ENCODE peak calls at places on chromosomes 12 and 14, in five cellular contexts. One of them, this sample, is unnamed. For H3K27me3, the result is how much of the 10 kb centered on the place peaks cover.

GRCh38 chr12:112151766-112152541 is 26.6 kb downstream of the TRAFD1 start:
- DNase-seq in mesendoderm: no peak
- DNase-seq in cardiac muscle cell: no peak
- DNase-seq in mesenchymal stem cell: no peak
- DNase-seq in naive thymus-derived CD4-positive, alpha-beta T cell: no peak
- DNase-seq in this sample: peak

GRCh38 chr12:117202556-117202955 is 12.3 kb upstream of the FBXO21 start:
- DNase-seq in mesendoderm: no peak
- DNase-seq in cardiac muscle cell: no peak
- DNase-seq in mesenchymal stem cell: no peak
- DNase-seq in naive thymus-derived CD4-positive, alpha-beta T cell: no peak
- DNase-seq in this sample: no peak

GRCh38 chr14:99564256-99564902 is 39.6 kb downstream of the CCDC85C start:
- DNase-seq in mesendoderm: no peak
- DNase-seq in cardiac muscle cell: peak
- DNase-seq in mesenchymal stem cell: peak
- DNase-seq in naive thymus-derived CD4-positive, alpha-beta T cell: no peak
- DNase-seq in this sample: no peak

GRCh38 chr12:31928246-31929139 is 30.7 kb upstream of the RESF1 start:
- DNase-seq in mesendoderm: no peak
- DNase-seq in cardiac muscle cell: no peak
- DNase-seq in mesenchymal stem cell: no peak
- DNase-seq in naive thymus-derived CD4-positive, alpha-beta T cell: peak
- DNase-seq in this sample: no peak

GRCh38 chr14:105168496-105168978 is at the start of gene JAG2:
- DNase-seq in mesendoderm: peak
- DNase-seq in cardiac muscle cell: peak
- DNase-seq in mesenchymal stem cell: no peak
- DNase-seq in naive thymus-derived CD4-positive, alpha-beta T cell: peak
- DNase-seq in this sample: peak

GRCh38 chr12:4108803-4109345 is 164.7 kb upstream of the CCND2 start:
- DNase-seq in mesendoderm: no peak
- DNase-seq in cardiac muscle cell: no peak
- DNase-seq in mesenchymal stem cell: no peak
- DNase-seq in naive thymus-derived CD4-positive, alpha-beta T cell: no peak
- DNase-seq in this sample: no peak

GRCh38 chr14:33943081-33943480 is 7.8 kb downstream of the EGLN3 start:
- DNase-seq in mesendoderm: no peak
- DNase-seq in cardiac muscle cell: peak
- DNase-seq in mesenchymal stem cell: no peak
- DNase-seq in naive thymus-derived CD4-positive, alpha-beta T cell: no peak
- DNase-seq in this sample: no peak

GRCh38 chr14:23407516-23408306 is at the start of gene MYH6:
- DNase-seq in mesendoderm: no peak
- DNase-seq in cardiac muscle cell: no peak
- DNase-seq in mesenchymal stem cell: no peak
- DNase-seq in naive thymus-derived CD4-positive, alpha-beta T cell: no peak
- DNase-seq in this sample: peak

GRCh38 chr12:123951467-123951866 is 21.2 kb downstream of the CCDC92 start:
- DNase-seq in mesendoderm: no peak
- DNase-seq in cardiac muscle cell: no peak
- DNase-seq in mesenchymal stem cell: no peak
- DNase-seq in naive thymus-derived CD4-positive, alpha-beta T cell: no peak
- DNase-seq in this sample: no peak

GRCh38 chr12:124544983-124545382 is 22.4 kb downstream of the NCOR2 start:
- DNase-seq in mesendoderm: no peak
- DNase-seq in cardiac muscle cell: no peak
- DNase-seq in mesenchymal stem cell: no peak
- DNase-seq in naive thymus-derived CD4-positive, alpha-beta T cell: no peak
- DNase-seq in this sample: no peak

GRCh38 chr14:75067212-75067611 is 2.2 kb upstream of the ZC2HC1C start:
- DNase-seq in mesendoderm: no peak
- DNase-seq in cardiac muscle cell: no peak
- DNase-seq in mesenchymal stem cell: no peak
- DNase-seq in naive thymus-derived CD4-positive, alpha-beta T cell: no peak
- DNase-seq in this sample: no peak

GRCh38 chr14:75070383-75070782 is 942 bp downstream of the ZC2HC1C start:
- DNase-seq in mesendoderm: no peak
- DNase-seq in cardiac muscle cell: no peak
- DNase-seq in mesenchymal stem cell: no peak
- DNase-seq in naive thymus-derived CD4-positive, alpha-beta T cell: no peak
- DNase-seq in this sample: no peak

GRCh38 chr14:75069811-75070145 is 337 bp downstream of the ZC2HC1C start:
- DNase-seq in mesendoderm: no peak
- DNase-seq in cardiac muscle cell: peak
- DNase-seq in mesenchymal stem cell: no peak
- DNase-seq in naive thymus-derived CD4-positive, alpha-beta T cell: no peak
- DNase-seq in this sample: peak

GRCh38 chr14:75069021-75069810 is at the start of gene ZC2HC1C:
- DNase-seq in mesendoderm: peak
- DNase-seq in cardiac muscle cell: peak
- DNase-seq in mesenchymal stem cell: peak
- DNase-seq in naive thymus-derived CD4-positive, alpha-beta T cell: peak
- DNase-seq in this sample: peak

GRCh38 chr14:75068294-75069020 is 984 bp upstream of the ZC2HC1C start:
- DNase-seq in mesendoderm: peak
- DNase-seq in cardiac muscle cell: no peak
- DNase-seq in mesenchymal stem cell: no peak
- DNase-seq in naive thymus-derived CD4-positive, alpha-beta T cell: no peak
- DNase-seq in this sample: no peak
- H3K4me3 ChIP-seq in mesendoderm: peak
- H3K4me3 ChIP-seq in cardiac muscle cell: peak
- H3K4me3 ChIP-seq in mesenchymal stem cell: no peak
- H3K4me3 ChIP-seq in naive thymus-derived CD4-positive, alpha-beta T cell: peak
- H3K4me3 ChIP-seq in this sample: peak

GRCh38 chr14:96105921-96106441 is 66.8 kb downstream of the C14orf132 start:
- DNase-seq in mesendoderm: no peak
- DNase-seq in cardiac muscle cell: no peak
- DNase-seq in mesenchymal stem cell: no peak
- DNase-seq in naive thymus-derived CD4-positive, alpha-beta T cell: no peak
- DNase-seq in this sample: peak

GRCh38 chr14:96108061-96108795 is 69.1 kb downstream of the C14orf132 start:
- DNase-seq in mesendoderm: no peak
- DNase-seq in cardiac muscle cell: no peak
- DNase-seq in mesenchymal stem cell: no peak
- DNase-seq in naive thymus-derived CD4-positive, alpha-beta T cell: no peak
- DNase-seq in this sample: peak

GRCh38 chr14:96105089-96105920 is 66.1 kb downstream of the C14orf132 start:
- DNase-seq in mesendoderm: no peak
- DNase-seq in cardiac muscle cell: no peak
- DNase-seq in mesenchymal stem cell: no peak
- DNase-seq in naive thymus-derived CD4-positive, alpha-beta T cell: no peak
- DNase-seq in this sample: peak

GRCh38 chr14:96108911-96109310 is 69.7 kb downstream of the C14orf132 start:
- DNase-seq in mesendoderm: no peak
- DNase-seq in cardiac muscle cell: no peak
- DNase-seq in mesenchymal stem cell: no peak
- DNase-seq in naive thymus-derived CD4-positive, alpha-beta T cell: no peak
- DNase-seq in this sample: peak

DNA sequence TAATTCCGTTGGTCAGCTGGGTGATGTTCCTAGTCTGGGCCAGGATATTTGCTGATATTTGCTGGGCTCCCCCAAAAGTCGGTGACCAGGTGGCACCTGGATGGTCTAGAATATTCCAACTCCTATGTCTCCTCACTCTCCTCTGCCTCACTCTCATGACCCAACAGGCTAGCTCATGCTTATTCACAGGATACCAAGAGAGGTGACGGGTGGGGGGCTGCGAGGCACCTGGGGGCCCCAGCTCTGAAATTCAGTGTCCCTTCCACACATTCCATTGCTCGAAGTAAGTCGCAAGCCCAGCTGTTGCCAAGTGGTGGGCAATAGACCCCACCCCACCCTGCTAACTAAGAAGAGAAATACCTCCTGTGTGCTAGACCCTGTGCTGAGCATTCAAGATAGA is 67.7 kb downstream of the C14orf132 start:
- DNase-seq in mesendoderm: no peak
- DNase-seq in cardiac muscle cell: no peak
- DNase-seq in mesenchymal stem cell: no peak
- DNase-seq in naive thymus-derived CD4-positive, alpha-beta T cell: no peak
- DNase-seq in this sample: peak
- H3K27me3 ChIP-seq in mesendoderm: under half
- H3K27me3 ChIP-seq in cardiac muscle cell: under half
- H3K27me3 ChIP-seq in mesenchymal stem cell: under half
- H3K27me3 ChIP-seq in naive thymus-derived CD4-positive, alpha-beta T cell: under half
- H3K27me3 ChIP-seq in this sample: under half

GRCh38 chr12:21604245-21605101 is at the start of gene GYS2:
- DNase-seq in mesendoderm: peak
- DNase-seq in cardiac muscle cell: no peak
- DNase-seq in mesenchymal stem cell: no peak
- DNase-seq in naive thymus-derived CD4-positive, alpha-beta T cell: no peak
- DNase-seq in this sample: no peak

GRCh38 chr12:21598651-21599050 is 6.0 kb downstream of the GYS2 start:
- DNase-seq in mesendoderm: no peak
- DNase-seq in cardiac muscle cell: no peak
- DNase-seq in mesenchymal stem cell: no peak
- DNase-seq in naive thymus-derived CD4-positive, alpha-beta T cell: no peak
- DNase-seq in this sample: no peak

GRCh38 chr12:21602774-21603173 is 1.9 kb downstream of the GYS2 start:
- DNase-seq in mesendoderm: no peak
- DNase-seq in cardiac muscle cell: no peak
- DNase-seq in mesenchymal stem cell: no peak
- DNase-seq in naive thymus-derived CD4-positive, alpha-beta T cell: no peak
- DNase-seq in this sample: no peak

GRCh38 chr12:21600196-21600595 is 4.5 kb downstream of the GYS2 start:
- DNase-seq in mesendoderm: peak
- DNase-seq in cardiac muscle cell: no peak
- DNase-seq in mesenchymal stem cell: no peak
- DNase-seq in naive thymus-derived CD4-positive, alpha-beta T cell: no peak
- DNase-seq in this sample: no peak

GRCh38 chr12:21599143-21599999 is 5.3 kb downstream of the GYS2 start:
- DNase-seq in mesendoderm: no peak
- DNase-seq in cardiac muscle cell: no peak
- DNase-seq in mesenchymal stem cell: no peak
- DNase-seq in naive thymus-derived CD4-positive, alpha-beta T cell: no peak
- DNase-seq in this sample: no peak
- H3K4me3 ChIP-seq in mesendoderm: no peak
- H3K4me3 ChIP-seq in cardiac muscle cell: no peak
- H3K4me3 ChIP-seq in mesenchymal stem cell: no peak
- H3K4me3 ChIP-seq in naive thymus-derived CD4-positive, alpha-beta T cell: no peak
- H3K4me3 ChIP-seq in this sample: no peak

DNA sequence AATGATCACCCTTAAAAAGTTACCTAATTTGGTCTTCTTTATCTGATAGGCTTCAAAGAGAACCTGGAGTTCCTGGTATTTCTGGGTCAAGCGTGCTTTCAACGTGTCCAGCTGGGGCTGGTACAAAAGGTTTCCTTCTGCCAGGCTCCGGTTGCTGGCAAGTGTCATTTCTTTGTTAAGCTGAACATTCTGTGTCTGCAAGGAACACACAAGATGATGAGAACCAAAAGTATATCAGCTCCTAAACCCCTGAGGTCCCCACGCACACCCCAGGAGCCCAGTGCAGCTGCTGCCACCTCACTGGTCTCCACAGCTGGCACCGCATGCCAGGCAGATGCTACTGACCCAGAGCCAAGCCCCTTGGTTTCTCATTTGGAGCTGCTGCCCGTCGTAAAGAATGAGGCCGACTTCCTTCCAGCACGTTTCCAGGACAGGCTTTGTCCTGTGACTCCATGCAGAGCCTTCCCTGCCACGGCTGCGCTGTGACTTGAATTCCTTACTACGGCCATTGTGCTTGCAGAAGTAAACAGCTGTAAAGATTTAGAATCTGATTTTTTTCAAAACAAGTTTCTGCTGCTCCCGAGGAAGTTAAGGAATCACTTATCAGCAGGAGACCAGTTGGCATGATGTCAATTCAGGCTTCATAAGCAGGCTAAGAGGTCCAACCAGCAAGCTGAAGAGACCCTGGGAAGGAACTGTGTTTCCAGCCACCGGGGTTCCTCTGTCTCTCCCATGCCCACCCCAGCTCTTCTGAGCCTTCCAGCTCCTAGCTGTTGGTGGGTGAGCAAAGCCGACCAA is 24.9 kb downstream of the VPS37B start:
- DNase-seq in mesendoderm: no peak
- DNase-seq in cardiac muscle cell: no peak
- DNase-seq in mesenchymal stem cell: peak
- DNase-seq in naive thymus-derived CD4-positive, alpha-beta T cell: no peak
- DNase-seq in this sample: no peak
- H3K27me3 ChIP-seq in mesendoderm: under half
- H3K27me3 ChIP-seq in cardiac muscle cell: under half
- H3K27me3 ChIP-seq in mesenchymal stem cell: under half
- H3K27me3 ChIP-seq in naive thymus-derived CD4-positive, alpha-beta T cell: under half
- H3K27me3 ChIP-seq in this sample: half or more